ENCODE peak calls at places on chromosomes 1 and 21, in six cellular contexts. One of them, this sample, is unnamed.

GRCh38 chr1:156082111-156083091 is at the start of gene MEX3A:
- DNase-seq in PC-3: peak; percentile 77
- DNase-seq in left ventricle myocardium inferior: peak; percentile 77
- DNase-seq in heart right ventricle: peak; percentile 78
- DNase-seq in tibial nerve: peak; percentile 61
- DNase-seq in MM.1S: peak; percentile 65
- DNase-seq in this sample: peak; percentile 86

GRCh38 chr1:119822406-119822805 is 11.1 kb upstream of the REG4 start:
- DNase-seq in PC-3: no peak
- DNase-seq in left ventricle myocardium inferior: no peak
- DNase-seq in heart right ventricle: no peak
- DNase-seq in tibial nerve: no peak
- DNase-seq in MM.1S: no peak
- DNase-seq in this sample: no peak

GRCh38 chr1:27349784-27350672 is 8.2 kb downstream of the SYTL1 start:
- DNase-seq in PC-3: peak; percentile 79
- DNase-seq in left ventricle myocardium inferior: peak; percentile 59
- DNase-seq in heart right ventricle: peak; percentile 69
- DNase-seq in tibial nerve: no peak
- DNase-seq in MM.1S: peak; percentile 18
- DNase-seq in this sample: peak; percentile 81

GRCh38 chr1:206517784-206518183 is 10.5 kb downstream of the RASSF5 start:
- DNase-seq in PC-3: no peak
- DNase-seq in left ventricle myocardium inferior: no peak
- DNase-seq in heart right ventricle: no peak
- DNase-seq in tibial nerve: no peak
- DNase-seq in MM.1S: no peak
- DNase-seq in this sample: no peak

GRCh38 chr1:14634497-14634896 is 36.0 kb downstream of the KAZN start:
- DNase-seq in PC-3: no peak
- DNase-seq in left ventricle myocardium inferior: no peak
- DNase-seq in heart right ventricle: no peak
- DNase-seq in tibial nerve: no peak
- DNase-seq in MM.1S: no peak
- DNase-seq in this sample: no peak

GRCh38 chr1:199040499-199040898 is 401.7 kb downstream of the PTPRC start:
- DNase-seq in PC-3: no peak
- DNase-seq in left ventricle myocardium inferior: no peak
- DNase-seq in heart right ventricle: no peak
- DNase-seq in tibial nerve: no peak
- DNase-seq in MM.1S: no peak
- DNase-seq in this sample: no peak

GRCh38 chr1:206698990-206699586 is 14.4 kb downstream of the MAPKAPK2 start:
- DNase-seq in PC-3: no peak
- DNase-seq in left ventricle myocardium inferior: no peak
- DNase-seq in heart right ventricle: no peak
- DNase-seq in tibial nerve: no peak
- DNase-seq in MM.1S: no peak
- DNase-seq in this sample: no peak

GRCh38 chr1:156648951-156649350 is 7.0 kb downstream of the BCAN start:
- DNase-seq in PC-3: peak; percentile 62
- DNase-seq in left ventricle myocardium inferior: no peak
- DNase-seq in heart right ventricle: no peak
- DNase-seq in tibial nerve: no peak
- DNase-seq in MM.1S: no peak
- DNase-seq in this sample: no peak

GRCh38 chr1:66503841-66504470 is 30.0 kb upstream of the SGIP1 start:
- DNase-seq in PC-3: peak; percentile 85
- DNase-seq in left ventricle myocardium inferior: peak; percentile 17
- DNase-seq in heart right ventricle: no peak
- DNase-seq in tibial nerve: peak; percentile 59
- DNase-seq in MM.1S: peak; percentile 61
- DNase-seq in this sample: no peak

GRCh38 chr1:156060937-156061636 is at the start of gene RAB25:
- DNase-seq in PC-3: peak; percentile 66
- DNase-seq in left ventricle myocardium inferior: no peak
- DNase-seq in heart right ventricle: no peak
- DNase-seq in tibial nerve: no peak
- DNase-seq in MM.1S: no peak
- DNase-seq in this sample: peak; percentile 87

GRCh38 chr1:210076620-210077019 is 138.6 kb downstream of the SYT14 start:
- DNase-seq in PC-3: no peak
- DNase-seq in left ventricle myocardium inferior: no peak
- DNase-seq in heart right ventricle: no peak
- DNase-seq in tibial nerve: no peak
- DNase-seq in MM.1S: no peak
- DNase-seq in this sample: no peak

GRCh38 chr1:217453816-217454215 is 177.1 kb downstream of the GPATCH2 start:
- DNase-seq in PC-3: no peak
- DNase-seq in left ventricle myocardium inferior: peak; percentile 43
- DNase-seq in heart right ventricle: no peak
- DNase-seq in tibial nerve: no peak
- DNase-seq in MM.1S: no peak
- DNase-seq in this sample: no peak

GRCh38 chr1:27299385-27300252 is 22.3 kb upstream of the TMEM222 start:
- DNase-seq in PC-3: peak; percentile 98
- DNase-seq in left ventricle myocardium inferior: peak; percentile 67
- DNase-seq in heart right ventricle: peak; percentile 58
- DNase-seq in tibial nerve: peak; percentile 55
- DNase-seq in MM.1S: no peak
- DNase-seq in this sample: peak; percentile 61

GRCh38 chr1:242824435-242824834 is 299.9 kb upstream of the PLD5 start:
- DNase-seq in PC-3: peak; percentile 60
- DNase-seq in left ventricle myocardium inferior: no peak
- DNase-seq in heart right ventricle: no peak
- DNase-seq in tibial nerve: no peak
- DNase-seq in MM.1S: no peak
- DNase-seq in this sample: no peak

GRCh38 chr1:43442756-43443155 is 11.0 kb downstream of the HYI start:
- DNase-seq in PC-3: no peak
- DNase-seq in left ventricle myocardium inferior: no peak
- DNase-seq in heart right ventricle: no peak
- DNase-seq in tibial nerve: no peak
- DNase-seq in MM.1S: no peak
- DNase-seq in this sample: no peak

GRCh38 chr21:15730484-15731242 is 881 bp downstream of the USP25 start:
- DNase-seq in PC-3: peak; percentile 25
- DNase-seq in left ventricle myocardium inferior: no peak
- DNase-seq in heart right ventricle: no peak
- DNase-seq in tibial nerve: no peak
- DNase-seq in MM.1S: peak; percentile 41
- DNase-seq in this sample: peak; percentile 73

GRCh38 chr21:15731243-15731613 is 1.4 kb downstream of the USP25 start:
- DNase-seq in PC-3: peak; percentile 86
- DNase-seq in left ventricle myocardium inferior: no peak
- DNase-seq in heart right ventricle: no peak
- DNase-seq in tibial nerve: no peak
- DNase-seq in MM.1S: no peak
- DNase-seq in this sample: no peak

GRCh38 chr21:15729674-15730483 is at the start of gene USP25:
- DNase-seq in PC-3: peak; percentile 94
- DNase-seq in left ventricle myocardium inferior: peak; percentile 94
- DNase-seq in heart right ventricle: peak; percentile 95
- DNase-seq in tibial nerve: peak; percentile 89
- DNase-seq in MM.1S: peak; percentile 87
- DNase-seq in this sample: peak; percentile 97

GRCh38 chr21:15732996-15733329 is 3.2 kb downstream of the USP25 start:
- DNase-seq in PC-3: no peak
- DNase-seq in left ventricle myocardium inferior: no peak
- DNase-seq in heart right ventricle: no peak
- DNase-seq in tibial nerve: no peak
- DNase-seq in MM.1S: no peak
- DNase-seq in this sample: no peak

GRCh38 chr21:15732290-15732995 is 2.7 kb downstream of the USP25 start:
- DNase-seq in PC-3: peak; percentile 66
- DNase-seq in left ventricle myocardium inferior: no peak
- DNase-seq in heart right ventricle: no peak
- DNase-seq in tibial nerve: peak; percentile 22
- DNase-seq in MM.1S: peak; percentile 90
- DNase-seq in this sample: no peak
- H3K4me3 ChIP-seq in PC-3: peak overlapping the region; percentile 85
- H3K4me3 ChIP-seq in left ventricle myocardium inferior: peak overlapping the region; percentile 86
- H3K4me3 ChIP-seq in heart right ventricle: peak overlapping the region; percentile 93
- H3K4me3 ChIP-seq in tibial nerve: peak overlapping the region; percentile 21
- H3K4me3 ChIP-seq in MM.1S: peak overlapping the region; percentile 93
- H3K4me3 ChIP-seq in this sample: no peak overlapping the region

GRCh38 chr1:33697816-33698215 is 166.1 kb upstream of the HMGB4 start:
- DNase-seq in PC-3: no peak
- DNase-seq in left ventricle myocardium inferior: no peak
- DNase-seq in heart right ventricle: no peak
- DNase-seq in tibial nerve: no peak
- DNase-seq in MM.1S: no peak
- DNase-seq in this sample: no peak
- H3K4me1 ChIP-seq in PC-3: no peaks in the 10 kb centered on the region
- H3K4me1 ChIP-seq in left ventricle myocardium inferior: no peaks in the 10 kb centered on the region
- H3K4me1 ChIP-seq in heart right ventricle: no peaks in the 10 kb centered on the region
- H3K4me1 ChIP-seq in tibial nerve: no peaks in the 10 kb centered on the region
- H3K4me1 ChIP-seq in MM.1S: no peaks in the 10 kb centered on the region
- H3K4me1 ChIP-seq in this sample: no peaks in the 10 kb centered on the region

GRCh38 chr1:18903313-18903671 is 937 bp upstream of the ALDH4A1 start:
- DNase-seq in PC-3: no peak
- DNase-seq in left ventricle myocardium inferior: no peak
- DNase-seq in heart right ventricle: no peak
- DNase-seq in tibial nerve: no peak
- DNase-seq in MM.1S: no peak
- DNase-seq in this sample: no peak
- H3K4me3 ChIP-seq in PC-3: peak overlapping the region; percentile 96
- H3K4me3 ChIP-seq in left ventricle myocardium inferior: peak overlapping the region; percentile 96
- H3K4me3 ChIP-seq in heart right ventricle: peak overlapping the region; percentile 85
- H3K4me3 ChIP-seq in tibial nerve: peak overlapping the region; percentile 64
- H3K4me3 ChIP-seq in MM.1S: peak overlapping the region; percentile 92
- H3K4me3 ChIP-seq in this sample: peak overlapping the region; percentile 19

GRCh38 chr1:224721000-224721399 is 104.9 kb downstream of the CNIH3 start:
- DNase-seq in PC-3: no peak
- DNase-seq in left ventricle myocardium inferior: no peak
- DNase-seq in heart right ventricle: no peak
- DNase-seq in tibial nerve: no peak
- DNase-seq in MM.1S: no peak
- DNase-seq in this sample: no peak
- H3K4me1 ChIP-seq in PC-3: no peaks in the 10 kb centered on the region
- H3K4me1 ChIP-seq in left ventricle myocardium inferior: no peaks in the 10 kb centered on the region
- H3K4me1 ChIP-seq in heart right ventricle: no peaks in the 10 kb centered on the region
- H3K4me1 ChIP-seq in tibial nerve: no peaks in the 10 kb centered on the region
- H3K4me1 ChIP-seq in MM.1S: no peaks in the 10 kb centered on the region
- H3K4me1 ChIP-seq in this sample: no peaks in the 10 kb centered on the region

GRCh38 chr1:61079898-61080336 is 2.4 kb upstream of the NFIA start:
- DNase-seq in PC-3: peak; percentile 85
- DNase-seq in left ventricle myocardium inferior: peak; percentile 85
- DNase-seq in heart right ventricle: peak; percentile 82
- DNase-seq in tibial nerve: peak; percentile 80
- DNase-seq in MM.1S: no peak
- DNase-seq in this sample: peak; percentile 81
- H3K4me3 ChIP-seq in PC-3: peak overlapping the region; percentile 76
- H3K4me3 ChIP-seq in left ventricle myocardium inferior: peak overlapping the region; percentile 88
- H3K4me3 ChIP-seq in heart right ventricle: peak overlapping the region; percentile 86
- H3K4me3 ChIP-seq in tibial nerve: peak overlapping the region; percentile 28
- H3K4me3 ChIP-seq in MM.1S: no peak overlapping the region
- H3K4me3 ChIP-seq in this sample: no peak overlapping the region

GRCh38 chr1:205440121-205440475 is 15.7 kb downstream of the BLACAT1 start:
- DNase-seq in PC-3: no peak
- DNase-seq in left ventricle myocardium inferior: no peak
- DNase-seq in heart right ventricle: no peak
- DNase-seq in tibial nerve: no peak
- DNase-seq in MM.1S: no peak
- DNase-seq in this sample: no peak
- H3K4me1 ChIP-seq in PC-3: peaks cover 25% of the 10 kb centered on the region
- H3K4me1 ChIP-seq in left ventricle myocardium inferior: peaks cover 55% of the 10 kb centered on the region
- H3K4me1 ChIP-seq in heart right ventricle: peaks cover 62% of the 10 kb centered on the region
- H3K4me1 ChIP-seq in tibial nerve: peaks cover 25% of the 10 kb centered on the region
- H3K4me1 ChIP-seq in MM.1S: peaks cover 46% of the 10 kb centered on the region
- H3K4me1 ChIP-seq in this sample: peaks cover 31% of the 10 kb centered on the region

GRCh38 chr21:46065993-46066842 is 31.7 kb upstream of the COL6A2 start:
- DNase-seq in PC-3: no peak
- DNase-seq in left ventricle myocardium inferior: no peak
- DNase-seq in heart right ventricle: peak; percentile 39
- DNase-seq in tibial nerve: no peak
- DNase-seq in MM.1S: no peak
- DNase-seq in this sample: no peak
- H3K4me3 ChIP-seq in PC-3: no peak overlapping the region
- H3K4me3 ChIP-seq in left ventricle myocardium inferior: peak overlapping the region; percentile 26
- H3K4me3 ChIP-seq in heart right ventricle: no peak overlapping the region
- H3K4me3 ChIP-seq in tibial nerve: no peak overlapping the region
- H3K4me3 ChIP-seq in MM.1S: no peak overlapping the region
- H3K4me3 ChIP-seq in this sample: no peak overlapping the region

GRCh38 chr1:53689736-53690401 is 49.1 kb downstream of the GLIS1 start:
- DNase-seq in PC-3: no peak
- DNase-seq in left ventricle myocardium inferior: no peak
- DNase-seq in heart right ventricle: no peak
- DNase-seq in tibial nerve: no peak
- DNase-seq in MM.1S: no peak
- DNase-seq in this sample: no peak

GRCh38 chr1:53687886-53688285 is 51.1 kb downstream of the GLIS1 start:
- DNase-seq in PC-3: no peak
- DNase-seq in left ventricle myocardium inferior: no peak
- DNase-seq in heart right ventricle: no peak
- DNase-seq in tibial nerve: no peak
- DNase-seq in MM.1S: no peak
- DNase-seq in this sample: no peak

GRCh38 chr1:53690411-53690810 is 48.6 kb downstream of the GLIS1 start:
- DNase-seq in PC-3: no peak
- DNase-seq in left ventricle myocardium inferior: no peak
- DNase-seq in heart right ventricle: no peak
- DNase-seq in tibial nerve: no peak
- DNase-seq in MM.1S: no peak
- DNase-seq in this sample: no peak

GRCh38 chr1:53688703-53689102 is 50.3 kb downstream of the GLIS1 start:
- DNase-seq in PC-3: peak; percentile 36
- DNase-seq in left ventricle myocardium inferior: no peak
- DNase-seq in heart right ventricle: no peak
- DNase-seq in tibial nerve: no peak
- DNase-seq in MM.1S: peak; percentile 21
- DNase-seq in this sample: no peak

GRCh38 chr1:53689223-53689622 is 49.7 kb downstream of the GLIS1 start:
- DNase-seq in PC-3: no peak
- DNase-seq in left ventricle myocardium inferior: no peak
- DNase-seq in heart right ventricle: no peak
- DNase-seq in tibial nerve: no peak
- DNase-seq in MM.1S: no peak
- DNase-seq in this sample: no peak
- H3K4me1 ChIP-seq in PC-3: no peaks in the 10 kb centered on the region
- H3K4me1 ChIP-seq in left ventricle myocardium inferior: peaks cover 8% of the 10 kb centered on the region
- H3K4me1 ChIP-seq in heart right ventricle: peaks cover 5% of the 10 kb centered on the region
- H3K4me1 ChIP-seq in tibial nerve: no peaks in the 10 kb centered on the region
- H3K4me1 ChIP-seq in MM.1S: no peaks in the 10 kb centered on the region
- H3K4me1 ChIP-seq in this sample: no peaks in the 10 kb centered on the region

This sample was measured in mucosa of descending colon.